ENCODE peak calls at places on chromosomes 7 and 10, in six cellular contexts. One of them, this sample, is unnamed.

GRCh38 chr7:130875265-130875741 is 141.3 kb upstream of the KLF14 start:
- DNase-seq in trophoblast cell: peak; percentile 50
- DNase-seq in stimulated activated CD4-positive, alpha-beta T cell treated with anti-CD3 and anti-CD28 coated beads, Interleukin-1b, Interleukin-23, amount 100 ng/mL, for 4 hours: no peak
- DNase-seq in GM12865: peak; percentile 60
- DNase-seq in iPS-NIHi11: peak; percentile 88
- DNase-seq in GM20000: peak; percentile 58
- DNase-seq in this sample: no peak

GRCh38 chr10:100509241-100509640 is 10.4 kb downstream of the SEC31B start:
- DNase-seq in GM12865: no peak
- DNase-seq in GM20000: no peak
- DNase-seq in iPS-NIHi11: no peak
- DNase-seq in trophoblast cell: no peak
- DNase-seq in stimulated activated CD4-positive, alpha-beta T cell treated with anti-CD3 and anti-CD28 coated beads, Interleukin-1b, Interleukin-23, amount 100 ng/mL, for 4 hours: no peak
- DNase-seq in this sample: no peak

GRCh38 chr10:11773777-11774441 is 31.7 kb downstream of the ECHDC3 start:
- DNase-seq in stimulated activated CD4-positive, alpha-beta T cell treated with anti-CD3 and anti-CD28 coated beads, Interleukin-1b, Interleukin-23, amount 100 ng/mL, for 4 hours: no peak
- DNase-seq in trophoblast cell: no peak
- DNase-seq in GM12865: no peak
- DNase-seq in GM20000: no peak
- DNase-seq in iPS-NIHi11: no peak
- DNase-seq in this sample: no peak

GRCh38 chr10:72319416-72320254 is 35.1 kb downstream of the DNAJB12 start:
- DNase-seq in GM20000: peak; percentile 92
- DNase-seq in trophoblast cell: peak; percentile 98
- DNase-seq in iPS-NIHi11: peak; percentile 85
- DNase-seq in GM12865: peak; percentile 96
- DNase-seq in stimulated activated CD4-positive, alpha-beta T cell treated with anti-CD3 and anti-CD28 coated beads, Interleukin-1b, Interleukin-23, amount 100 ng/mL, for 4 hours: peak; percentile 86
- DNase-seq in this sample: peak; percentile 48

GRCh38 chr10:68732651-68733050 is 11.6 kb downstream of the CCAR1 start:
- DNase-seq in stimulated activated CD4-positive, alpha-beta T cell treated with anti-CD3 and anti-CD28 coated beads, Interleukin-1b, Interleukin-23, amount 100 ng/mL, for 4 hours: no peak
- DNase-seq in GM12865: no peak
- DNase-seq in iPS-NIHi11: no peak
- DNase-seq in GM20000: no peak
- DNase-seq in trophoblast cell: no peak
- DNase-seq in this sample: no peak

GRCh38 chr7:47945261-47946015 is 2.8 kb downstream of the PKD1L1 start:
- DNase-seq in iPS-NIHi11: peak; percentile 41
- DNase-seq in GM12865: peak; percentile 77
- DNase-seq in GM20000: peak; percentile 62
- DNase-seq in trophoblast cell: peak; percentile 48
- DNase-seq in stimulated activated CD4-positive, alpha-beta T cell treated with anti-CD3 and anti-CD28 coated beads, Interleukin-1b, Interleukin-23, amount 100 ng/mL, for 4 hours: peak; percentile 69
- DNase-seq in this sample: no peak

GRCh38 chr7:55569797-55570196 is 2.5 kb downstream of the VOPP1 start:
- DNase-seq in trophoblast cell: no peak
- DNase-seq in iPS-NIHi11: no peak
- DNase-seq in stimulated activated CD4-positive, alpha-beta T cell treated with anti-CD3 and anti-CD28 coated beads, Interleukin-1b, Interleukin-23, amount 100 ng/mL, for 4 hours: no peak
- DNase-seq in GM12865: peak; percentile 78
- DNase-seq in GM20000: no peak
- DNase-seq in this sample: no peak

GRCh38 chr7:41107330-41107937 is 595.5 kb downstream of the INHBA start:
- DNase-seq in iPS-NIHi11: peak; percentile 23
- DNase-seq in stimulated activated CD4-positive, alpha-beta T cell treated with anti-CD3 and anti-CD28 coated beads, Interleukin-1b, Interleukin-23, amount 100 ng/mL, for 4 hours: no peak
- DNase-seq in trophoblast cell: peak; percentile 95
- DNase-seq in GM20000: no peak
- DNase-seq in GM12865: peak; percentile 25
- DNase-seq in this sample: no peak

GRCh38 chr7:68317476-68317875 is 1280.8 kb upstream of the AUTS2 start:
- DNase-seq in iPS-NIHi11: no peak
- DNase-seq in GM20000: no peak
- DNase-seq in GM12865: no peak
- DNase-seq in trophoblast cell: no peak
- DNase-seq in stimulated activated CD4-positive, alpha-beta T cell treated with anti-CD3 and anti-CD28 coated beads, Interleukin-1b, Interleukin-23, amount 100 ng/mL, for 4 hours: no peak
- DNase-seq in this sample: no peak

GRCh38 chr10:28312572-28312971 is 9.7 kb upstream of the MPP7 start:
- DNase-seq in GM20000: no peak
- DNase-seq in iPS-NIHi11: no peak
- DNase-seq in stimulated activated CD4-positive, alpha-beta T cell treated with anti-CD3 and anti-CD28 coated beads, Interleukin-1b, Interleukin-23, amount 100 ng/mL, for 4 hours: no peak
- DNase-seq in trophoblast cell: no peak
- DNase-seq in GM12865: no peak
- DNase-seq in this sample: no peak

GRCh38 chr7:66662646-66663264 is 34.1 kb downstream of the KCTD7 start:
- DNase-seq in GM20000: no peak
- DNase-seq in iPS-NIHi11: no peak
- DNase-seq in GM12865: no peak
- DNase-seq in trophoblast cell: peak; percentile 6
- DNase-seq in stimulated activated CD4-positive, alpha-beta T cell treated with anti-CD3 and anti-CD28 coated beads, Interleukin-1b, Interleukin-23, amount 100 ng/mL, for 4 hours: no peak
- DNase-seq in this sample: no peak

GRCh38 chr7:134757938-134758337 is 21.5 kb upstream of the CALD1 start:
- DNase-seq in trophoblast cell: peak; percentile 48
- DNase-seq in GM12865: no peak
- DNase-seq in iPS-NIHi11: no peak
- DNase-seq in stimulated activated CD4-positive, alpha-beta T cell treated with anti-CD3 and anti-CD28 coated beads, Interleukin-1b, Interleukin-23, amount 100 ng/mL, for 4 hours: no peak
- DNase-seq in GM20000: no peak
- DNase-seq in this sample: no peak

GRCh38 chr10:576130-576465 is 113.4 kb downstream of the DIP2C start:
- DNase-seq in iPS-NIHi11: no peak
- DNase-seq in GM20000: no peak
- DNase-seq in trophoblast cell: no peak
- DNase-seq in stimulated activated CD4-positive, alpha-beta T cell treated with anti-CD3 and anti-CD28 coated beads, Interleukin-1b, Interleukin-23, amount 100 ng/mL, for 4 hours: no peak
- DNase-seq in GM12865: no peak
- DNase-seq in this sample: no peak

GRCh38 chr10:59176241-59177030 is at the start of gene PHYHIPL:
- DNase-seq in GM20000: peak; percentile 24
- DNase-seq in trophoblast cell: peak; percentile 43
- DNase-seq in GM12865: peak; percentile 64
- DNase-seq in stimulated activated CD4-positive, alpha-beta T cell treated with anti-CD3 and anti-CD28 coated beads, Interleukin-1b, Interleukin-23, amount 100 ng/mL, for 4 hours: no peak
- DNase-seq in iPS-NIHi11: peak; percentile 49
- DNase-seq in this sample: no peak

GRCh38 chr10:130962240-130963051 is 349.1 kb downstream of the TCERG1L start:
- DNase-seq in GM20000: no peak
- DNase-seq in iPS-NIHi11: no peak
- DNase-seq in GM12865: no peak
- DNase-seq in stimulated activated CD4-positive, alpha-beta T cell treated with anti-CD3 and anti-CD28 coated beads, Interleukin-1b, Interleukin-23, amount 100 ng/mL, for 4 hours: no peak
- DNase-seq in trophoblast cell: no peak
- DNase-seq in this sample: no peak

GRCh38 chr7:48637382-48637781 is 287.0 kb upstream of the CDC14C start:
- DNase-seq in trophoblast cell: no peak
- DNase-seq in GM12865: peak; percentile 36
- DNase-seq in iPS-NIHi11: no peak
- DNase-seq in GM20000: no peak
- DNase-seq in stimulated activated CD4-positive, alpha-beta T cell treated with anti-CD3 and anti-CD28 coated beads, Interleukin-1b, Interleukin-23, amount 100 ng/mL, for 4 hours: no peak
- DNase-seq in this sample: no peak

GRCh38 chr7:52271663-52272062 is 763.8 kb upstream of the POM121L12 start:
- DNase-seq in iPS-NIHi11: no peak
- DNase-seq in GM12865: no peak
- DNase-seq in stimulated activated CD4-positive, alpha-beta T cell treated with anti-CD3 and anti-CD28 coated beads, Interleukin-1b, Interleukin-23, amount 100 ng/mL, for 4 hours: no peak
- DNase-seq in GM20000: no peak
- DNase-seq in trophoblast cell: no peak
- DNase-seq in this sample: no peak

GRCh38 chr10:128854965-128855364 is 612.1 kb upstream of the MGMT start:
- DNase-seq in stimulated activated CD4-positive, alpha-beta T cell treated with anti-CD3 and anti-CD28 coated beads, Interleukin-1b, Interleukin-23, amount 100 ng/mL, for 4 hours: no peak
- DNase-seq in trophoblast cell: no peak
- DNase-seq in GM12865: no peak
- DNase-seq in GM20000: no peak
- DNase-seq in iPS-NIHi11: peak; percentile 69
- DNase-seq in this sample: no peak

GRCh38 chr10:86685416-86685815 is 17.1 kb downstream of the LDB3 start:
- DNase-seq in iPS-NIHi11: no peak
- DNase-seq in GM20000: no peak
- DNase-seq in GM12865: no peak
- DNase-seq in trophoblast cell: no peak
- DNase-seq in stimulated activated CD4-positive, alpha-beta T cell treated with anti-CD3 and anti-CD28 coated beads, Interleukin-1b, Interleukin-23, amount 100 ng/mL, for 4 hours: no peak
- DNase-seq in this sample: no peak

GRCh38 chr10:95401704-95402469 is 111.1 kb upstream of the PDLIM1 start:
- DNase-seq in trophoblast cell: no peak
- DNase-seq in iPS-NIHi11: no peak
- DNase-seq in GM12865: no peak
- DNase-seq in GM20000: no peak
- DNase-seq in stimulated activated CD4-positive, alpha-beta T cell treated with anti-CD3 and anti-CD28 coated beads, Interleukin-1b, Interleukin-23, amount 100 ng/mL, for 4 hours: no peak
- DNase-seq in this sample: no peak

GRCh38 chr10:78605800-78606350 is 462.9 kb upstream of the ZMIZ1 start:
- DNase-seq in GM12865: no peak
- DNase-seq in iPS-NIHi11: no peak
- DNase-seq in trophoblast cell: peak; percentile 12
- DNase-seq in stimulated activated CD4-positive, alpha-beta T cell treated with anti-CD3 and anti-CD28 coated beads, Interleukin-1b, Interleukin-23, amount 100 ng/mL, for 4 hours: no peak
- DNase-seq in GM20000: no peak
- DNase-seq in this sample: no peak

GRCh38 chr7:86926732-86927131 is 132.7 kb downstream of the ELAPOR2 start:
- DNase-seq in GM20000: peak; percentile 41
- DNase-seq in GM12865: peak; percentile 73
- DNase-seq in trophoblast cell: peak; percentile 21
- DNase-seq in stimulated activated CD4-positive, alpha-beta T cell treated with anti-CD3 and anti-CD28 coated beads, Interleukin-1b, Interleukin-23, amount 100 ng/mL, for 4 hours: no peak
- DNase-seq in iPS-NIHi11: peak; percentile 70
- DNase-seq in this sample: no peak

GRCh38 chr10:123144697-123145541 is 3.0 kb upstream of the HMX2 start:
- DNase-seq in iPS-NIHi11: no peak
- DNase-seq in GM20000: peak; percentile 51
- DNase-seq in GM12865: no peak
- DNase-seq in stimulated activated CD4-positive, alpha-beta T cell treated with anti-CD3 and anti-CD28 coated beads, Interleukin-1b, Interleukin-23, amount 100 ng/mL, for 4 hours: no peak
- DNase-seq in trophoblast cell: no peak
- DNase-seq in this sample: no peak

GRCh38 chr10:114195079-114195478 is 15.9 kb downstream of the TDRD1 start:
- DNase-seq in GM20000: no peak
- DNase-seq in stimulated activated CD4-positive, alpha-beta T cell treated with anti-CD3 and anti-CD28 coated beads, Interleukin-1b, Interleukin-23, amount 100 ng/mL, for 4 hours: no peak
- DNase-seq in iPS-NIHi11: no peak
- DNase-seq in GM12865: peak; percentile 84
- DNase-seq in trophoblast cell: no peak
- DNase-seq in this sample: no peak

GRCh38 chr10:108582888-108583287 is 1340.4 kb downstream of the XPNPEP1 start:
- DNase-seq in trophoblast cell: no peak
- DNase-seq in GM20000: no peak
- DNase-seq in GM12865: no peak
- DNase-seq in iPS-NIHi11: no peak
- DNase-seq in stimulated activated CD4-positive, alpha-beta T cell treated with anti-CD3 and anti-CD28 coated beads, Interleukin-1b, Interleukin-23, amount 100 ng/mL, for 4 hours: no peak
- DNase-seq in this sample: no peak

GRCh38 chr7:90910136-90910535 is 314.0 kb downstream of the CDK14 start:
- DNase-seq in trophoblast cell: no peak
- DNase-seq in GM12865: no peak
- DNase-seq in stimulated activated CD4-positive, alpha-beta T cell treated with anti-CD3 and anti-CD28 coated beads, Interleukin-1b, Interleukin-23, amount 100 ng/mL, for 4 hours: no peak
- DNase-seq in iPS-NIHi11: no peak
- DNase-seq in GM20000: no peak
- DNase-seq in this sample: no peak

GRCh38 chr10:43461950-43462349 is 25.0 kb downstream of the ZNF487 start:
- DNase-seq in GM20000: peak; percentile 78
- DNase-seq in stimulated activated CD4-positive, alpha-beta T cell treated with anti-CD3 and anti-CD28 coated beads, Interleukin-1b, Interleukin-23, amount 100 ng/mL, for 4 hours: no peak
- DNase-seq in iPS-NIHi11: peak; percentile 48
- DNase-seq in GM12865: peak; percentile 87
- DNase-seq in trophoblast cell: peak; percentile 52
- DNase-seq in this sample: no peak

This sample was measured in GM04503.